ENCODE peak calls at places on chromosomes 6 and 20, in five cellular contexts. One of them, this sample, is unnamed.

GRCh38 chr6:93962566-93962965 is 543.2 kb upstream of the EPHA7 start:
- DNase-seq in fibroblast of the aortic adventitia: no peak
- DNase-seq in epithelial cell of esophagus: peak
- DNase-seq in cardiac fibroblast: no peak
- DNase-seq in upper lobe of right lung: no peak
- DNase-seq in this sample: no peak

GRCh38 chr6:147141690-147142308 is 62.4 kb upstream of the STXBP5 start:
- DNase-seq in cardiac fibroblast: peak
- DNase-seq in fibroblast of the aortic adventitia: peak
- DNase-seq in upper lobe of right lung: no peak
- DNase-seq in epithelial cell of esophagus: peak
- DNase-seq in this sample: no peak

GRCh38 chr6:44080561-44081521 is 46.4 kb downstream of the MRPL14 start:
- DNase-seq in epithelial cell of esophagus: no peak
- DNase-seq in upper lobe of right lung: no peak
- DNase-seq in fibroblast of the aortic adventitia: no peak
- DNase-seq in cardiac fibroblast: no peak
- DNase-seq in this sample: no peak

GRCh38 chr6:44712353-44713147 is 325.0 kb downstream of the CDC5L start:
- DNase-seq in epithelial cell of esophagus: no peak
- DNase-seq in cardiac fibroblast: no peak
- DNase-seq in upper lobe of right lung: no peak
- DNase-seq in fibroblast of the aortic adventitia: no peak
- DNase-seq in this sample: no peak

GRCh38 chr20:4091332-4092135 is 76.2 kb upstream of the RNF24 start:
- DNase-seq in fibroblast of the aortic adventitia: peak
- DNase-seq in upper lobe of right lung: peak
- DNase-seq in epithelial cell of esophagus: peak
- DNase-seq in cardiac fibroblast: peak
- DNase-seq in this sample: peak

GRCh38 chr20:62501801-62502495 is 26.2 kb upstream of the GATA5 start:
- DNase-seq in cardiac fibroblast: peak
- DNase-seq in upper lobe of right lung: no peak
- DNase-seq in fibroblast of the aortic adventitia: peak
- DNase-seq in epithelial cell of esophagus: peak
- DNase-seq in this sample: no peak

GRCh38 chr6:13413906-13414555 is 73.4 kb downstream of the GFOD1 start:
- DNase-seq in epithelial cell of esophagus: no peak
- DNase-seq in cardiac fibroblast: no peak
- DNase-seq in fibroblast of the aortic adventitia: peak
- DNase-seq in upper lobe of right lung: no peak
- DNase-seq in this sample: no peak

GRCh38 chr6:404685-405423 is 13.3 kb downstream of the IRF4 start:
- DNase-seq in upper lobe of right lung: no peak
- DNase-seq in fibroblast of the aortic adventitia: no peak
- DNase-seq in epithelial cell of esophagus: no peak
- DNase-seq in cardiac fibroblast: no peak
- DNase-seq in this sample: no peak

GRCh38 chr20:49786671-49787370 is 25.8 kb upstream of the SLC9A8 start:
- DNase-seq in upper lobe of right lung: no peak
- DNase-seq in cardiac fibroblast: peak
- DNase-seq in fibroblast of the aortic adventitia: peak
- DNase-seq in epithelial cell of esophagus: peak
- DNase-seq in this sample: no peak
- TF ChIP-seq CTCF in upper lobe of right lung: peak
- TF ChIP-seq CTCF in cardiac fibroblast: peak
- TF ChIP-seq CTCF in fibroblast of the aortic adventitia: peak
- TF ChIP-seq CTCF in epithelial cell of esophagus: peak
- TF ChIP-seq CTCF in this sample: peak

GRCh38 chr6:73308712-73309533 is 45.2 kb downstream of the DPPA5 start:
- DNase-seq in fibroblast of the aortic adventitia: peak
- DNase-seq in cardiac fibroblast: peak
- DNase-seq in epithelial cell of esophagus: peak
- DNase-seq in upper lobe of right lung: no peak
- DNase-seq in this sample: no peak
- TF ChIP-seq CTCF in fibroblast of the aortic adventitia: peak
- TF ChIP-seq CTCF in cardiac fibroblast: peak
- TF ChIP-seq CTCF in epithelial cell of esophagus: peak
- TF ChIP-seq CTCF in upper lobe of right lung: no peak
- TF ChIP-seq CTCF in this sample: no peak

DNA sequence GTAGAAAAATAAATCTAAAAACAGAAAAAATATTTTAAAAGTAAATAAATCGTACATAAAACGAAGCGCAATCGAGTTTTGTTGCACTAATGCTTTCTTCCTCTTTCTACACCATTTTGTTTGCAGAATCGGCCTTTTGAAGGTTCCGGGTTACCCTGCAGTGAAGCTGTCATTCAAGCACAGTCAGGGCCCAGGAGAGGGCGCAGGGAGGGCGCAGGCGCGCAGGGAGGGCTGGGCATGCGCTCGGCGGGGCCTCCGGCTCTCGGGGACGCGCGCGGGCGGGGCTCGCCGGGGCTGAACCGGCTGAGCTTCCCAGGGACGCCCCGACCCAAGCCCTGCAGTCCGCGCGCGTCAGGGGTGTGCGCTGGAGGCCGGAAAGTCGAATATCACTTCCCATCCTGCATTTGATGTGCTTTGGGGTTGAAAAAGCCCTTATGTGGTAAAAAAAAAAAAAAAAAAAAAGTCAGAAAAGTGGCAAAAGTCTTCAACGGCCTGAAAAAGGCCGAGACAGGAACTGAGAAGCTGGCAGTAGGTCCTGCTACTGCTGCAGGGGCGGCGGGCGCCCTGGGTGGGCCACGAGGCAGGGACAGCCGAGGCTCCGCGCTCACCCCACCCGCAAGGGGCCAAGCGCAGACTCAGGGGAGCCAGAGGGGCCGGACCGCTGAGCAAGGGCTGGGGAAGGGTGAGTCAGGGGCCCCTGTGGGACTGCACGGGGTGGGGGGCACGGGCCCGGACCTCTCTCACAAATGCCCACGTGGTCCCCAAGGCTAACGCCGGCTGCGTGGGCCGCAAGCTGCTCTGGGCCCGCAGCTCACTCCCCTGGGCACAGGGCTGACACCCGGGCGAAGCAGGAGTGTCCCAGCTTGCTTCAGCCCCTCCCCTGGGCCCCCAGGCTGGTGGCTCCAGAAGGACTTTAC is 40.5 kb downstream of the THBS2 start:
- DNase-seq in epithelial cell of esophagus: peak
- DNase-seq in fibroblast of the aortic adventitia: peak
- DNase-seq in cardiac fibroblast: peak
- DNase-seq in upper lobe of right lung: peak
- DNase-seq in this sample: peak
- TF ChIP-seq CTCF in epithelial cell of esophagus: peak
- TF ChIP-seq CTCF in fibroblast of the aortic adventitia: no peak
- TF ChIP-seq CTCF in cardiac fibroblast: peak
- TF ChIP-seq CTCF in upper lobe of right lung: peak
- TF ChIP-seq CTCF in this sample: peak

DNA sequence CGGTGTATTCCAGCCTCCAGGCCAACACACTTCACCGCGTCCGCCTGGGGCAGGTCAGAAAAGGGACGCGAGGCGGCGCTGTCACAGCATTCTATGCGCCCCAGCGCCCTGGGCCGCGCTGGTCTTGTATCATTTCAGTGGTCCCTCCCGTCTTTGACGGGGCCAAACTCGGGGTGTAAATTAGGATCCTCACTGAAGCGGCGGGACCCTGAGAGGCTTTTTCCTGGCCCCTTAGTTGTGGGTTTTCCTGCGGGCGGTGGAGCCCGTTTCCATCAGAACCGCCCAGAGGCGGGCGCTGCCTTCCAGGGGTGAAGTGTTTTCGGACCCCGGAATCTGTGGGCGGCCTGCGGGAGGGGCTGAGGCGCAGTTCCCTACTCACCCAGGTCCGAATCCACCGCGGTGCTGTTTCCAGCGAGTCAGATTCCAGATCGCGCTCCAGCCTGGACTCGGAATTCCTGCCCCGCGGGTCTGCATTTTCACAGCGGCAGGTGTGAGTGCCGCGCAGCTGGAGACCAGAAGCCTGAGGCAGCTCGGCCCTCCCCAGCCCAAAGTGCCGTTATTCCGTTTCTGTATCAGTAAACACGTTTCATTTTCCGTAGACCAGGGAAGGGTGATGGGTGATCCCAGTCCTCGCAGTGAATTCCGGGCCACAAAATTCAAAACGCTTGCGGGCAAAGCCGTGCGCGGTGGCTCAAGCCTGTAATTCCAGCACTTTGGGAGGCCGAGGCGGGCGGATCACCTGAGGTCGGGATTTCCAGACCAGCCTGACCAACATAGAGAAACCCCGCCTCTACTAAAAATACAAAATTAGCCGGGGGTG is 3.9 kb upstream of the MICB start:
- DNase-seq in upper lobe of right lung: peak
- DNase-seq in cardiac fibroblast: peak
- DNase-seq in fibroblast of the aortic adventitia: peak
- DNase-seq in epithelial cell of esophagus: peak
- DNase-seq in this sample: peak
- TF ChIP-seq CTCF in upper lobe of right lung: peak
- TF ChIP-seq CTCF in cardiac fibroblast: peak
- TF ChIP-seq CTCF in fibroblast of the aortic adventitia: peak
- TF ChIP-seq CTCF in epithelial cell of esophagus: peak
- TF ChIP-seq CTCF in this sample: peak

GRCh38 chr6:157401734-157402338 is 20.8 kb downstream of the ZDHHC14 start:
- DNase-seq in upper lobe of right lung: no peak
- DNase-seq in cardiac fibroblast: no peak
- DNase-seq in fibroblast of the aortic adventitia: no peak
- DNase-seq in epithelial cell of esophagus: no peak
- DNase-seq in this sample: no peak

GRCh38 chr6:157396026-157396425 is 15.0 kb downstream of the ZDHHC14 start:
- DNase-seq in fibroblast of the aortic adventitia: no peak
- DNase-seq in upper lobe of right lung: no peak
- DNase-seq in epithelial cell of esophagus: no peak
- DNase-seq in cardiac fibroblast: no peak
- DNase-seq in this sample: no peak

GRCh38 chr6:157393667-157394329 is 12.8 kb downstream of the ZDHHC14 start:
- DNase-seq in fibroblast of the aortic adventitia: no peak
- DNase-seq in upper lobe of right lung: no peak
- DNase-seq in epithelial cell of esophagus: no peak
- DNase-seq in cardiac fibroblast: no peak
- DNase-seq in this sample: no peak

GRCh38 chr6:157397660-157398059 is 16.7 kb downstream of the ZDHHC14 start:
- DNase-seq in upper lobe of right lung: no peak
- DNase-seq in cardiac fibroblast: no peak
- DNase-seq in fibroblast of the aortic adventitia: no peak
- DNase-seq in epithelial cell of esophagus: no peak
- DNase-seq in this sample: no peak

DNA sequence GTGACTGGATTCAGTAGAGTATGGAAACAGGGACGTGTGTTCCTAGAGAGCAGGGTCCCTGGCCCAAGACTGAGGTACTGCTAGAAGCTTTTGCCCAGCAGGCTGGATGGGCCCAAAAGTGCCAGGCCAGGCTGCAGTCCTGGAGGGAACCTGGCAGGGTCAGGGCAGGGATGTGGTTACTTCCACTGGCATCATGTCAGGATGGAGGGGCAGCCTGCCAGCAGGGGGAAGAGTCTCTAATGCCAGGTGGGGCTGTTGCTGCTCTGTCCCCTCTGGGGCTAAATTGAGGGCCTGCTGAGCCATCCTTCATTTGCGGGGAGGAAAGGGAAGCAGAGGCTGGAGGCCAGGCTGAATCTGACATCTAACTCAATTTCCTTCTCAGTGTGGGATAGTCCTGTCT is 17.2 kb downstream of the ZDHHC14 start:
- DNase-seq in fibroblast of the aortic adventitia: no peak
- DNase-seq in upper lobe of right lung: no peak
- DNase-seq in cardiac fibroblast: no peak
- DNase-seq in epithelial cell of esophagus: no peak
- DNase-seq in this sample: no peak
- TF ChIP-seq CTCF in fibroblast of the aortic adventitia: no peak
- TF ChIP-seq CTCF in upper lobe of right lung: no peak
- TF ChIP-seq CTCF in cardiac fibroblast: no peak
- TF ChIP-seq CTCF in epithelial cell of esophagus: no peak
- TF ChIP-seq CTCF in this sample: no peak

This sample was measured in neural crest cell.